ENCODE peak calls at places on chromosome 20, in seven cellular contexts. Q is tibial nerve, D is Peyer's patch, O is ovary, A is heart left ventricle, C is breast epithelium, H is suprapubic skin. E is an unnamed sample.

GRCh38 chr20:59402697-59403096 is 102.3 kb downstream of the EDN3 start:
- DNase-seq in D (no peak), A (no peak), O (no peak), H (no peak), Q (no peak), C (no peak), E (no peak)

GRCh38 chr20:42484335-42484734 is 705.4 kb downstream of the PTPRT start:
- DNase-seq in H (no peak), D (no peak), C (no peak), A (peak; percentile 31), Q (peak; percentile 22), O (no peak), E (peak; percentile 6)

GRCh38 chr20:2747676-2748235 is 52.7 kb downstream of the CPXM1 start:
- DNase-seq in C (no peak), Q (no peak), A (no peak), H (no peak), O (no peak), D (no peak), E (no peak)

GRCh38 chr20:11497543-11497942 is 420.1 kb upstream of the BTBD3 start:
- DNase-seq in A (no peak), C (no peak), O (no peak), Q (no peak), D (no peak), H (no peak), E (no peak)

GRCh38 chr20:62743777-62744317 is 35.2 kb downstream of the NTSR1 start:
- DNase-seq in C (peak; percentile 38), O (no peak), H (no peak), A (peak; percentile 9), Q (no peak), D (peak; percentile 29), E (no peak)

GRCh38 chr20:53926428-53927028 is 143.9 kb downstream of the BCAS1 start:
- DNase-seq in O (no peak), C (no peak), A (no peak), H (peak; percentile 65), Q (no peak), D (peak; percentile 78), E (no peak)

GRCh38 chr20:24483435-24484080 is 14.1 kb downstream of the SYNDIG1 start:
- DNase-seq in D (no peak), O (no peak), Q (no peak), C (no peak), H (peak; percentile 30), A (no peak), E (no peak)

GRCh38 chr20:51492167-51493092 is 50.1 kb downstream of the NFATC2 start:
- DNase-seq in D (no peak), Q (no peak), A (peak; percentile 83), H (peak; percentile 71), C (no peak), O (peak; percentile 97), E (no peak)

GRCh38 chr20:59145926-59146800 is 17.5 kb upstream of the ZNF831 start:
- DNase-seq in O (no peak), D (peak; percentile 77), A (no peak), H (no peak), Q (no peak), C (no peak), E (no peak)

GRCh38 chr20:43750774-43751166 is 24.0 kb upstream of the GTSF1L start:
- DNase-seq in D (no peak), H (no peak), C (no peak), Q (no peak), A (no peak), O (no peak), E (no peak)

GRCh38 chr20:33183292-33183691 is 15.3 kb downstream of the BPIFA2 start:
- DNase-seq in D (no peak), O (no peak), A (no peak), C (no peak), H (no peak), Q (no peak), E (no peak)

GRCh38 chr20:53872561-53873248 is 197.7 kb downstream of the BCAS1 start:
- DNase-seq in A (no peak), H (no peak), O (no peak), C (no peak), Q (no peak), D (peak; percentile 68), E (no peak)

GRCh38 chr20:1418335-1418734 is 25.5 kb upstream of the FKBP1A start:
- DNase-seq in Q (no peak), D (no peak), H (no peak), C (no peak), A (no peak), O (no peak), E (no peak)

GRCh38 chr20:31606928-31607639 is 2.0 kb downstream of the ID1 start:
- DNase-seq in A (no peak), C (no peak), O (no peak), H (peak; percentile 77), D (peak; percentile 57), Q (no peak), E (peak; percentile 28)

GRCh38 chr20:25296094-25297093 is 48.5 kb downstream of the PYGB start:
- DNase-seq in D (peak; percentile 61), O (peak; percentile 53), H (no peak), A (no peak), C (no peak), Q (no peak), E (no peak)

GRCh38 chr20:49405062-49405683 is 77.3 kb downstream of the KCNB1 start:
- DNase-seq in C (no peak), A (no peak), H (no peak), O (no peak), D (no peak), Q (no peak), E (no peak)

GRCh38 chr20:41577129-41578009 is 40.8 kb downstream of the CHD6 start:
- DNase-seq in A (no peak), H (no peak), O (no peak), Q (no peak), D (no peak), C (no peak), E (no peak)

GRCh38 chr20:11248691-11249178 is 574.9 kb upstream of the JAG1 start:
- DNase-seq in Q (no peak), H (no peak), C (no peak), A (no peak), O (no peak), D (no peak), E (no peak)

GRCh38 chr20:12036142-12036541 is 118.4 kb downstream of the BTBD3 start:
- DNase-seq in D (no peak), O (no peak), Q (no peak), H (no peak), A (no peak), C (no peak), E (no peak)

GRCh38 chr20:25739615-25740320 is 43.1 kb upstream of the ZNF337 start:
- DNase-seq in Q (no peak), O (no peak), D (no peak), C (no peak), H (no peak), A (no peak), E (no peak)

GRCh38 chr20:46990017-46990810 is 95.6 kb downstream of the EYA2 start:
- DNase-seq in A (no peak), C (no peak), Q (no peak), D (no peak), H (peak; percentile 70), O (no peak), E (peak; percentile 69)

GRCh38 chr20:35165221-35166185 is 6.4 kb upstream of the PROCR start:
- DNase-seq in D (no peak), H (no peak), A (no peak), C (no peak), Q (no peak), O (no peak), E (no peak)
- TF ChIP-seq POLR2A in D (no peak), H (no peak), A (no peak), C (no peak), Q (no peak), O (no peak), E (no peak)

GRCh38 chr20:37759761-37760209 is 66.0 kb downstream of the CTNNBL1 start:
- DNase-seq in C (no peak), Q (no peak), O (no peak), D (no peak), H (no peak), A (no peak), E (no peak)

GRCh38 chr20:37758332-37758731 is 64.5 kb downstream of the CTNNBL1 start:
- DNase-seq in A (no peak), D (peak; percentile 47), O (no peak), C (no peak), H (no peak), Q (no peak), E (no peak)

GRCh38 chr20:37764333-37764935 is 70.6 kb downstream of the CTNNBL1 start:
- DNase-seq in C (no peak), O (no peak), A (no peak), Q (no peak), H (no peak), D (no peak), E (no peak)

GRCh38 chr20:37760322-37760721 is 66.5 kb downstream of the CTNNBL1 start:
- DNase-seq in Q (no peak), D (no peak), H (no peak), A (no peak), C (no peak), O (no peak), E (no peak)

DNA sequence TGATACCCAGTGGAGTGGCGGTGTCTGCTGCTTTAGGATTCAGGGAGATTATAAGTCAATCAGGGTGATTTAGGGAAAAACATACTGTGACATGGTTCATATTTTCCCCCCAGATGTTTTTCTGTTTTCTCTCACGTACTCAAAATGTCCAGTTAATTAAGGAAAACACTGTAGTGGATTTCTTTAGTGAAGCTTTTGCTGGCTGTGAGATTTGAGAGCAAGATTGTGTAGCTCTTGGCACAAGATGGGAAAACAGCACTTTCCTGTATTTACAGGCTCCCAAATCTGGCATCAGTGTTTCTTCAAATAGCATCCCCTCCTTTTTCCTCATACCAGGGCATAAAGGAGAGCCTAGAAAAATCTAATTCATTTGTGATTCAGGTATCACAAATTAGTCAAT is 69.3 kb downstream of the CTNNBL1 start:
- DNase-seq in A (no peak), C (no peak), O (no peak), H (no peak), Q (no peak), D (no peak), E (no peak)
- H3K27me3 ChIP-seq in A (no peaks in the 10 kb centered on the region), C (no peaks in the 10 kb centered on the region), O (no peaks in the 10 kb centered on the region), H (no peaks in the 10 kb centered on the region), Q (no peaks in the 10 kb centered on the region), D (no peaks in the 10 kb centered on the region), E (no peaks in the 10 kb centered on the region)

GRCh38 chr20:22373164-22373895 is 211.0 kb downstream of the FOXA2 start:
- DNase-seq in A (no peak), Q (no peak), D (no peak), O (no peak), C (no peak), H (no peak), E (no peak)
- H3K4me1 ChIP-seq in A (no peaks in the 10 kb centered on the region), Q (no peaks in the 10 kb centered on the region), D (no peaks in the 10 kb centered on the region), O (no peaks in the 10 kb centered on the region), C (no peaks in the 10 kb centered on the region), H (no peaks in the 10 kb centered on the region), E (no peaks in the 10 kb centered on the region)

GRCh38 chr20:17558154-17558940 is 11.5 kb upstream of the DSTN start:
- DNase-seq in Q (no peak), H (peak; percentile 78), O (no peak), C (no peak), A (peak; percentile 69), D (peak; percentile 57), E (peak; percentile 32)
- TF ChIP-seq POLR2A in Q (no peak), H (no peak), O (no peak), C (no peak), A (peak; percentile 45), D (no peak), E (no peak)

GRCh38 chr20:36672991-36673390 is 27.0 kb upstream of the SLA2 start:
- DNase-seq in D (no peak), Q (no peak), O (no peak), H (no peak), C (no peak), A (no peak), E (no peak)

GRCh38 chr20:36666181-36666740 is 20.3 kb upstream of the SLA2 start:
- DNase-seq in D (no peak), A (no peak), O (no peak), C (no peak), H (no peak), Q (no peak), E (no peak)

GRCh38 chr20:36670665-36671357 is 24.8 kb upstream of the SLA2 start:
- DNase-seq in H (no peak), D (no peak), A (no peak), O (no peak), Q (no peak), C (no peak), E (no peak)
- H3K27me3 ChIP-seq in H (no peaks in the 10 kb centered on the region), D (no peaks in the 10 kb centered on the region), A (no peaks in the 10 kb centered on the region), O (no peaks in the 10 kb centered on the region), Q (no peaks in the 10 kb centered on the region), C (no peaks in the 10 kb centered on the region), E (no peaks in the 10 kb centered on the region)